ENCODE peak calls at places on chromosomes 1 and 21, in five cellular contexts. J is fibroblast of lung, O is cardiac fibroblast, D is right atrium auricular region, Z is brain microvascular endothelial cell. G is an unnamed sample.

GRCh38 chr1:27968692-27969091 is 8.9 kb downstream of the XKR8 start:
- DNase-seq in J (peak; percentile 92), O (peak; percentile 68), D (peak; percentile 58), Z (peak; percentile 92), G (peak; percentile 88)

GRCh38 chr1:7579831-7580804 is 191.0 kb upstream of the VAMP3 start:
- DNase-seq in J (no peak), O (no peak), D (no peak), Z (no peak), G (no peak)

GRCh38 chr1:202076050-202076511 is 46.6 kb upstream of the GPR37L1 start:
- DNase-seq in J (no peak), O (no peak), D (no peak), Z (peak; percentile 18), G (no peak)

GRCh38 chr1:69029649-69030048 is 532.8 kb upstream of the DEPDC1 start:
- DNase-seq in J (no peak), O (no peak), D (no peak), Z (no peak), G (no peak)

GRCh38 chr1:165153182-165153581 is 203.3 kb downstream of the LMX1A start:
- DNase-seq in J (no peak), O (no peak), D (no peak), Z (no peak), G (no peak)

GRCh38 chr1:118204648-118205047 is 19.6 kb upstream of the SPAG17 start:
- DNase-seq in J (no peak), O (no peak), D (no peak), Z (no peak), G (no peak)

GRCh38 chr1:19786988-19787423 is 12.7 kb downstream of the TMCO4 start:
- DNase-seq in J (no peak), O (no peak), D (no peak), Z (no peak), G (no peak)

GRCh38 chr1:6500446-6501406 is 9.3 kb upstream of the PLEKHG5 start:
- DNase-seq in J (no peak), O (peak; percentile 36), D (no peak), Z (no peak), G (no peak)

GRCh38 chr1:205601209-205601608 is 30.6 kb downstream of the ELK4 start:
- DNase-seq in J (no peak), O (no peak), D (no peak), Z (no peak), G (no peak)

GRCh38 chr21:28212056-28212455 is 780.6 kb downstream of the LTN1 start:
- DNase-seq in J (no peak), O (no peak), D (no peak), Z (no peak), G (no peak)

GRCh38 chr1:238143038-238143437 is 252.3 kb upstream of the ZP4 start:
- DNase-seq in J (no peak), O (no peak), D (no peak), Z (no peak), G (no peak)

GRCh38 chr21:45877821-45878469 is 103.6 kb upstream of the COL6A1 start:
- DNase-seq in J (no peak), O (peak; percentile 30), D (no peak), Z (no peak), G (peak; percentile 55)
- TF ChIP-seq CTCF in J (no peak), O (no peak), D (no peak), Z (no peak), G (no peak)

DNA sequence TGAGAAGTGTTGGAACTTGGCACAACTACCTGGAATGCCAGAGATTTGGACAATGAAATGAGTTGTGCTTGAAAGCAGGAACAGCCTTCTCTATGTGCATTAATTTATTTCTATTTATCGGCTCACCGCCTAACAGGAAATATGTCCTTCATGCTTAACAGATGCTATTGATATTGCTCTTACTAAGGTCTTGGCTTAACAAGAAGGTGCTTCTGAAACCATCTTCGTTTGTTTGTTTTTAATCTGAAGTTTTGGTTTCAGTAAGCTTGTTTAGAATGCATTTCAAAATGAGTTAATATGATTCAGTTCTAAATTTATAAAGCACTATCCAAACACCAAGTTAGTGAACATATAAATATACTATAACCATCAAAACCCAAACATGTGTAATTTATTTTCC is 898.3 kb upstream of the B3GALT2 start:
- DNase-seq in J (no peak), O (no peak), D (no peak), Z (no peak), G (no peak)
- H3K4me3 ChIP-seq in J (no peak overlapping the region), O (no peak overlapping the region), D (no peak overlapping the region), Z (no peak overlapping the region), G (no peak overlapping the region)

DNA sequence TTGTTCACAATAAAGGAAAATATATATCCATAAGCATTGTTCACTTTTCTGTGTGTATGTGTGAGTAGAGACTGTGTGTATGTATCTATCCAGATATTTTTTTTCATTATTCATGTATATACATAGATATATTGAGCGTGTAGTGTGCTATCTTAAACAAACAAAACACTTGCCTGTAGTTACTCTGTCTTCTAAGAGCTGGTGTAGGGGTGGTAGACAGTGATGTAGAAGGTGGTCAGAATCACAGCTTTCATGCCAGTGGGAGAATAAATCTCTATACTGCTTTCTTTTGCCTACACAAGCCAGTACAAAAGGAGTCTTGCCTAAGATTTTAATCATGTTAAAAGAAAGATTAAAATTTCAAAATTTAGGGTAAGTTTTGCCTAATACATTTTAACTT is 122.0 kb downstream of the UCHL5 start:
- DNase-seq in J (no peak), O (no peak), D (no peak), Z (no peak), G (no peak)
- TF ChIP-seq CTCF in J (no peak), O (no peak), D (no peak), Z (no peak), G (no peak)

GRCh38 chr1:154575951-154576566 is 8.5 kb downstream of the CHRNB2 start:
- DNase-seq in J (no peak), O (no peak), D (no peak), Z (no peak), G (no peak)
- H3K4me3 ChIP-seq in J (no peak overlapping the region), O (no peak overlapping the region), D (no peak overlapping the region), Z (no peak overlapping the region), G (no peak overlapping the region)

DNA sequence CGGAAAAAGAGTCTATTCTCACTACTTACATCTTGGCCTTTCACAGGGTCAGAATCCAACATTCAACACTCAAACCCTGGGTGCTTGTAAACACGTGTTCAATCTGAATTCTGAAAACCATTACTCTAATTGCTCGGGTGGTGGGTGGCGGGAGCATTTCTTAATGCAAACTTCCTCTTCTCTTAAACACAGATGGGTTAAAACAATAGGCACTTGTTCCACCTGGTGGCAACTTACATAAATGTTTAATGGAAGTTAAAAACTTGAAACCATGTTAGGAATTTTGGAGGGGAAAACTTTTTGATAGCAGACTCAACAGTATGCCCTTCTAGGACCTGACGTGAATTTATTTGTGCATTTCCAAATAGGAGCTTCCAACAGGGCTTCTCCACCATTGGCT is 23.4 kb upstream of the TDRD10 start:
- DNase-seq in J (peak; percentile 19), O (peak; percentile 64), D (no peak), Z (no peak), G (peak; percentile 49)
- TF ChIP-seq CTCF in J (no peak), O (no peak), D (peak; percentile 23), Z (no peak), G (peak; percentile 34)

G was measured in choroid plexus epithelial cell.